ENCODE peak calls at places on chromosomes 16 and 17, in six cellular contexts. One of them, this sample, is unnamed.

GRCh38 chr16:19138601-19139000 is 24.8 kb downstream of the ITPRIPL2 start:
- DNase-seq in GM23338: peak; percentile 22
- DNase-seq in adrenal gland: peak; percentile 71
- DNase-seq in mesendoderm: peak; percentile 65
- DNase-seq in keratinocyte: no peak
- DNase-seq in K562: no peak
- DNase-seq in this sample: peak; percentile 86

GRCh38 chr17:65434251-65434650 is 127.2 kb downstream of the AXIN2 start:
- DNase-seq in GM23338: no peak
- DNase-seq in adrenal gland: no peak
- DNase-seq in mesendoderm: no peak
- DNase-seq in keratinocyte: no peak
- DNase-seq in K562: no peak
- DNase-seq in this sample: no peak

GRCh38 chr17:14201087-14201486 is 35.6 kb downstream of the CDRT15 start:
- DNase-seq in GM23338: no peak
- DNase-seq in adrenal gland: no peak
- DNase-seq in mesendoderm: no peak
- DNase-seq in keratinocyte: no peak
- DNase-seq in K562: no peak
- DNase-seq in this sample: no peak

GRCh38 chr16:2520784-2521577 is 810 bp downstream of the AMDHD2 start:
- DNase-seq in GM23338: peak; percentile 60
- DNase-seq in adrenal gland: peak; percentile 62
- DNase-seq in mesendoderm: peak; percentile 68
- DNase-seq in keratinocyte: no peak
- DNase-seq in K562: peak; percentile 66
- DNase-seq in this sample: no peak

GRCh38 chr16:68404736-68405345 is 43.5 kb downstream of the SMPD3 start:
- DNase-seq in GM23338: no peak
- DNase-seq in adrenal gland: no peak
- DNase-seq in mesendoderm: no peak
- DNase-seq in keratinocyte: no peak
- DNase-seq in K562: no peak
- DNase-seq in this sample: no peak

GRCh38 chr17:56085576-56086267 is 67.6 kb upstream of the ANKFN1 start:
- DNase-seq in GM23338: no peak
- DNase-seq in adrenal gland: no peak
- DNase-seq in mesendoderm: no peak
- DNase-seq in keratinocyte: no peak
- DNase-seq in K562: no peak
- DNase-seq in this sample: no peak

GRCh38 chr16:88633684-88634140 is 4.7 kb upstream of the IL17C start:
- DNase-seq in GM23338: peak; percentile 86
- DNase-seq in adrenal gland: no peak
- DNase-seq in mesendoderm: peak; percentile 86
- DNase-seq in keratinocyte: no peak
- DNase-seq in K562: peak; percentile 69
- DNase-seq in this sample: no peak

GRCh38 chr16:85381738-85382592 is 231.2 kb upstream of the GSE1 start:
- DNase-seq in GM23338: no peak
- DNase-seq in adrenal gland: no peak
- DNase-seq in mesendoderm: peak; percentile 65
- DNase-seq in keratinocyte: no peak
- DNase-seq in K562: peak; percentile 98
- DNase-seq in this sample: no peak

GRCh38 chr16:51813609-51814008 is 662.5 kb upstream of the SALL1 start:
- DNase-seq in GM23338: peak; percentile 78
- DNase-seq in adrenal gland: no peak
- DNase-seq in mesendoderm: peak; percentile 56
- DNase-seq in keratinocyte: no peak
- DNase-seq in K562: no peak
- DNase-seq in this sample: no peak

GRCh38 chr17:58232707-58233156 is 5.7 kb upstream of the LPO start:
- DNase-seq in GM23338: peak; percentile 33
- DNase-seq in adrenal gland: no peak
- DNase-seq in mesendoderm: peak; percentile 90
- DNase-seq in keratinocyte: peak; percentile 11
- DNase-seq in K562: peak; percentile 57
- DNase-seq in this sample: no peak

GRCh38 chr16:79887541-79888540 is 287.3 kb upstream of the MAF start:
- DNase-seq in GM23338: no peak
- DNase-seq in adrenal gland: no peak
- DNase-seq in mesendoderm: no peak
- DNase-seq in keratinocyte: no peak
- DNase-seq in K562: no peak
- DNase-seq in this sample: no peak

GRCh38 chr17:13601776-13602551 is at the start of gene HS3ST3A1:
- DNase-seq in GM23338: peak; percentile 94
- DNase-seq in adrenal gland: peak; percentile 41
- DNase-seq in mesendoderm: peak; percentile 96
- DNase-seq in keratinocyte: no peak
- DNase-seq in K562: peak; percentile 87
- DNase-seq in this sample: no peak

GRCh38 chr16:87276926-87277325 is 40.3 kb downstream of the C16orf95 start:
- DNase-seq in GM23338: no peak
- DNase-seq in adrenal gland: no peak
- DNase-seq in mesendoderm: no peak
- DNase-seq in keratinocyte: no peak
- DNase-seq in K562: no peak
- DNase-seq in this sample: no peak

GRCh38 chr16:11052080-11052808 is 107.9 kb downstream of the CLEC16A start:
- DNase-seq in GM23338: no peak
- DNase-seq in adrenal gland: no peak
- DNase-seq in mesendoderm: peak; percentile 48
- DNase-seq in keratinocyte: no peak
- DNase-seq in K562: no peak
- DNase-seq in this sample: no peak

GRCh38 chr17:16150251-16150859 is 65.0 kb downstream of the NCOR1 start:
- DNase-seq in GM23338: no peak
- DNase-seq in adrenal gland: no peak
- DNase-seq in mesendoderm: no peak
- DNase-seq in keratinocyte: peak; percentile 17
- DNase-seq in K562: no peak
- DNase-seq in this sample: no peak

GRCh38 chr16:11356573-11357331 is 11.5 kb downstream of the RMI2 start:
- DNase-seq in GM23338: peak; percentile 91
- DNase-seq in adrenal gland: no peak
- DNase-seq in mesendoderm: peak; percentile 84
- DNase-seq in keratinocyte: no peak
- DNase-seq in K562: peak; percentile 76
- DNase-seq in this sample: no peak

GRCh38 chr16:58755989-58756649 is 22.0 kb upstream of the GOT2 start:
- DNase-seq in GM23338: peak; percentile 94
- DNase-seq in adrenal gland: peak; percentile 72
- DNase-seq in mesendoderm: peak; percentile 89
- DNase-seq in keratinocyte: peak; percentile 15
- DNase-seq in K562: peak; percentile 61
- DNase-seq in this sample: peak; percentile 67

GRCh38 chr16:89873822-89874689 is 664 bp downstream of the TCF25 start:
- DNase-seq in GM23338: peak; percentile 96
- DNase-seq in adrenal gland: peak; percentile 95
- DNase-seq in mesendoderm: peak; percentile 96
- DNase-seq in keratinocyte: peak; percentile 81
- DNase-seq in K562: peak; percentile 96
- DNase-seq in this sample: peak; percentile 97

GRCh38 chr17:74211141-74211928 is 2.0 kb upstream of the TTYH2 start:
- DNase-seq in GM23338: peak; percentile 76
- DNase-seq in adrenal gland: no peak
- DNase-seq in mesendoderm: peak; percentile 91
- DNase-seq in keratinocyte: no peak
- DNase-seq in K562: no peak
- DNase-seq in this sample: no peak
- H3K4me3 ChIP-seq in GM23338: peak overlapping the region; percentile 76
- H3K4me3 ChIP-seq in adrenal gland: no peak overlapping the region
- H3K4me3 ChIP-seq in mesendoderm: no peak overlapping the region
- H3K4me3 ChIP-seq in keratinocyte: no peak overlapping the region
- H3K4me3 ChIP-seq in K562: no peak overlapping the region
- H3K4me3 ChIP-seq in this sample: no peak overlapping the region

GRCh38 chr17:75093543-75094158 is 5.9 kb downstream of the SLC16A5 start:
- DNase-seq in GM23338: no peak
- DNase-seq in adrenal gland: no peak
- DNase-seq in mesendoderm: no peak
- DNase-seq in keratinocyte: no peak
- DNase-seq in K562: no peak
- DNase-seq in this sample: no peak
- H3K4me3 ChIP-seq in GM23338: no peak overlapping the region
- H3K4me3 ChIP-seq in adrenal gland: no peak overlapping the region
- H3K4me3 ChIP-seq in mesendoderm: no peak overlapping the region
- H3K4me3 ChIP-seq in keratinocyte: no peak overlapping the region
- H3K4me3 ChIP-seq in K562: no peak overlapping the region
- H3K4me3 ChIP-seq in this sample: no peak overlapping the region

DNA sequence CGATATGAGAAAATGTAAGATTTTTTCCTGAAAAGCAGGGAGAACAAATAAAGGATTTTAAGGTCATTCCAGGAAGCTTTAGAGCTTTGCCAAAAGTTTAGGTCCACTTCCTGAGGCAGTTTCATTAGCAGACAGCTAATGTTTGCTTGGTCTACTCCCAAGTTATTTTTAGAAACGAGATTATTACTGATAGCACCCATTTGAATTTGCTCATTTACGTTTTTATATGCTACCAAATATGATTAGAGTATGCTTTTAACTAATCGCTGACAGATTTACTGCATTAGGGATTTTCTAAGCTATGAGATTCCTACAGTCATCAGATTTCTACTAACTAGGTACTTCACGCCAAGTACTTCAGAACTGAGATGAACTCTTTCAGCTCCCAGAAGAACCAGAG is 98.1 kb downstream of the WNT3 start:
- DNase-seq in GM23338: no peak
- DNase-seq in adrenal gland: no peak
- DNase-seq in mesendoderm: no peak
- DNase-seq in keratinocyte: no peak
- DNase-seq in K562: no peak
- DNase-seq in this sample: no peak
- H3K4me3 ChIP-seq in GM23338: no peak overlapping the region
- H3K4me3 ChIP-seq in adrenal gland: no peak overlapping the region
- H3K4me3 ChIP-seq in mesendoderm: no peak overlapping the region
- H3K4me3 ChIP-seq in keratinocyte: no peak overlapping the region
- H3K4me3 ChIP-seq in K562: no peak overlapping the region
- H3K4me3 ChIP-seq in this sample: no peak overlapping the region

GRCh38 chr17:35534694-35535093 is 2.8 kb downstream of the SLFN12L start:
- DNase-seq in GM23338: no peak
- DNase-seq in adrenal gland: no peak
- DNase-seq in mesendoderm: no peak
- DNase-seq in keratinocyte: no peak
- DNase-seq in K562: no peak
- DNase-seq in this sample: no peak
- H3K4me3 ChIP-seq in GM23338: no peak overlapping the region
- H3K4me3 ChIP-seq in adrenal gland: no peak overlapping the region
- H3K4me3 ChIP-seq in mesendoderm: no peak overlapping the region
- H3K4me3 ChIP-seq in keratinocyte: no peak overlapping the region
- H3K4me3 ChIP-seq in K562: no peak overlapping the region
- H3K4me3 ChIP-seq in this sample: no peak overlapping the region

DNA sequence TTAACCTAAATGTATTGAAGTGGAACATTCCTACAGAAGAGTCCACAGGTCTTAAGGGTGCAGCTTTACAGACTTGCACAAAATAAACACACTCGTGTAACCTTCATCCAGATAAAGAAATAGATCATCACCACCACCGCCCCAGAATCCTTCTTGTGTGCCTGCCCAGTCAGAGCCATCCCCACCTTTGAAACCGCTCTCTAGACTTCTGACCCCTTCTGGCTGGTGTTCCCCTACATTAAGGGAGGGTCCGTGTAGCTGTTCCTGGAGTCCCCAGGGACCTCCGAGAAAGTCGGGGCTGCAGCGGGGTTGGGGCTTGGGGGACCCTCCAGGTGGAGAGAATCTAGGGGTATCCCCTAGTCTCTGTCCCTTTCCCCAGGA is 9.4 kb downstream of the TBX4 start:
- DNase-seq in GM23338: no peak
- DNase-seq in adrenal gland: no peak
- DNase-seq in mesendoderm: no peak
- DNase-seq in keratinocyte: no peak
- DNase-seq in K562: no peak
- DNase-seq in this sample: no peak
- H3K4me3 ChIP-seq in GM23338: peak overlapping the region; percentile 69
- H3K4me3 ChIP-seq in adrenal gland: no peak overlapping the region
- H3K4me3 ChIP-seq in mesendoderm: no peak overlapping the region
- H3K4me3 ChIP-seq in keratinocyte: no peak overlapping the region
- H3K4me3 ChIP-seq in K562: peak overlapping the region; percentile 13
- H3K4me3 ChIP-seq in this sample: no peak overlapping the region

DNA sequence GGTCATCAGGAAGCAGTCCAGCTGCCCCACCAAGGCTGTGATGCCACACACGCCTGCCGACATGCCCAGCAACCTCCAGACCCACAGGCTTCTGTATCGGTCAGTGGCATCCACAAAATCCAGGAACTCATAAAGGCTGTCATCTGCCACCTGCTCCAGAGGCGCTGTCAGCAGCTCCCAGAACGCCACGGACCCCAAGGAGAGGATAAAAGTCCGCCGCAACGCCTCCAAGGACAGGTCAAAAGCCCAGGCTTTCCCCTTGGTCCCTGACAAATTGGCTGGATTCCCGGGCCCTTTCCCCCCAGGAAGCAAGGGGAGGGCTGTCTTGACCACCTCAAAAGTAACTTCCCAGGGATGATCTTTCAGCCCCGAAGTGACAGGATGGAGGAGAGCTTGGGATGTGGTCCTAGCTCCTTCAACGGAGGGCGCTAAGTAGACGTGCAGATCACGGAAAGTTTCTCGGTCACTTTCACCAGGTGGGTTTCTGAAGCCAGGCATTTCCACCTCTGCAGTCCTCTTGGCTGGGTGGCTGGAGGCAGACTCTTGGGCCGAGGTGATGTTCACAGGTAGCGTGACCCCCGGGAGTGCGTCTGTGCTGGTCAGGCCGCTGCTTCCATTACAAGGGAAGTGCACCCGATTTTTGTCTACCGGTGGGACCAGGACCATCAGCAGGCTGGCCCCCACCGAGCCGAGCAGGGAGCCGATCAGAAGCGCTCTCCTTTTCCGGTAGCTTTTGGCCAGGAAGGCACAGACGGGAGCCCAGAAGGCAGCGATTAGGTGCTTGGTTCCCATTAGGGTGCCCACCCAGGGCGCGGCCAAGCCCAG is 777 bp downstream of the MFSD6L start:
- DNase-seq in GM23338: peak; percentile 42
- DNase-seq in adrenal gland: no peak
- DNase-seq in mesendoderm: peak; percentile 31
- DNase-seq in keratinocyte: no peak
- DNase-seq in K562: no peak
- DNase-seq in this sample: no peak
- H3K4me3 ChIP-seq in GM23338: peak overlapping the region; percentile 77
- H3K4me3 ChIP-seq in adrenal gland: no peak overlapping the region
- H3K4me3 ChIP-seq in mesendoderm: no peak overlapping the region
- H3K4me3 ChIP-seq in keratinocyte: no peak overlapping the region
- H3K4me3 ChIP-seq in K562: no peak overlapping the region
- H3K4me3 ChIP-seq in this sample: no peak overlapping the region

GRCh38 chr16:27267037-27267677 is 1.4 kb downstream of the NSMCE1 start:
- DNase-seq in GM23338: no peak
- DNase-seq in adrenal gland: no peak
- DNase-seq in mesendoderm: no peak
- DNase-seq in keratinocyte: no peak
- DNase-seq in K562: no peak
- DNase-seq in this sample: no peak
- H3K4me3 ChIP-seq in GM23338: no peak overlapping the region
- H3K4me3 ChIP-seq in adrenal gland: no peak overlapping the region
- H3K4me3 ChIP-seq in mesendoderm: no peak overlapping the region
- H3K4me3 ChIP-seq in keratinocyte: peak overlapping the region; percentile 90
- H3K4me3 ChIP-seq in K562: no peak overlapping the region
- H3K4me3 ChIP-seq in this sample: no peak overlapping the region

This sample was measured in right atrium auricular region.